ENCODE peak calls at places on chromosomes 5 and 9, in six cellular contexts. One of them, this sample, is unnamed. For H3K4me1, the result is how much of the 10 kb centered on the place peaks cover.

GRCh38 chr9:120538339-120538738 is 41.6 kb downstream of the CDK5RAP2 start:
- DNase-seq in IMR-90: peak
- DNase-seq in colonic mucosa: no peak
- DNase-seq in right cardiac atrium: no peak
- DNase-seq in mesenchymal stem cell: peak
- DNase-seq in cardiac muscle cell: no peak
- DNase-seq in this sample: no peak

GRCh38 chr5:115068239-115069086 is 101.2 kb downstream of the TRIM36 start:
- DNase-seq in IMR-90: peak
- DNase-seq in colonic mucosa: no peak
- DNase-seq in right cardiac atrium: no peak
- DNase-seq in mesenchymal stem cell: peak
- DNase-seq in cardiac muscle cell: no peak
- DNase-seq in this sample: peak

GRCh38 chr5:139108056-139108811 is 89.9 kb downstream of the SIL1 start:
- DNase-seq in IMR-90: peak
- DNase-seq in colonic mucosa: no peak
- DNase-seq in right cardiac atrium: peak
- DNase-seq in mesenchymal stem cell: no peak
- DNase-seq in cardiac muscle cell: no peak
- DNase-seq in this sample: no peak

GRCh38 chr5:93632327-93632726 is 49.3 kb downstream of the NR2F1 start:
- DNase-seq in IMR-90: peak
- DNase-seq in colonic mucosa: no peak
- DNase-seq in right cardiac atrium: no peak
- DNase-seq in mesenchymal stem cell: no peak
- DNase-seq in cardiac muscle cell: no peak
- DNase-seq in this sample: no peak

GRCh38 chr5:7762267-7762666 is 88.7 kb downstream of the CFAP90 start:
- DNase-seq in IMR-90: no peak
- DNase-seq in colonic mucosa: no peak
- DNase-seq in right cardiac atrium: no peak
- DNase-seq in mesenchymal stem cell: no peak
- DNase-seq in cardiac muscle cell: no peak
- DNase-seq in this sample: no peak

GRCh38 chr9:137295313-137296213 is 6.5 kb downstream of the NRARP start:
- DNase-seq in IMR-90: no peak
- DNase-seq in colonic mucosa: peak
- DNase-seq in right cardiac atrium: peak
- DNase-seq in mesenchymal stem cell: no peak
- DNase-seq in cardiac muscle cell: peak
- DNase-seq in this sample: no peak

GRCh38 chr5:38515648-38516047 is 40.8 kb downstream of the LIFR start:
- DNase-seq in IMR-90: peak
- DNase-seq in colonic mucosa: no peak
- DNase-seq in right cardiac atrium: no peak
- DNase-seq in mesenchymal stem cell: peak
- DNase-seq in cardiac muscle cell: no peak
- DNase-seq in this sample: no peak

GRCh38 chr9:962023-962422 is 14.4 kb upstream of the DMRT3 start:
- DNase-seq in IMR-90: peak
- DNase-seq in colonic mucosa: no peak
- DNase-seq in right cardiac atrium: no peak
- DNase-seq in mesenchymal stem cell: no peak
- DNase-seq in cardiac muscle cell: no peak
- DNase-seq in this sample: no peak

GRCh38 chr9:33170464-33171156 is 3.5 kb upstream of the B4GALT1 start:
- DNase-seq in IMR-90: no peak
- DNase-seq in colonic mucosa: peak
- DNase-seq in right cardiac atrium: peak
- DNase-seq in mesenchymal stem cell: no peak
- DNase-seq in cardiac muscle cell: peak
- DNase-seq in this sample: no peak

GRCh38 chr5:92562065-92562464 is 1019.0 kb downstream of the NR2F1-AS1 start:
- DNase-seq in IMR-90: peak
- DNase-seq in colonic mucosa: no peak
- DNase-seq in right cardiac atrium: no peak
- DNase-seq in mesenchymal stem cell: no peak
- DNase-seq in cardiac muscle cell: no peak
- DNase-seq in this sample: no peak

GRCh38 chr5:91301459-91301858 is 81.7 kb downstream of the ARRDC3 start:
- DNase-seq in IMR-90: peak
- DNase-seq in colonic mucosa: no peak
- DNase-seq in right cardiac atrium: no peak
- DNase-seq in mesenchymal stem cell: peak
- DNase-seq in cardiac muscle cell: no peak
- DNase-seq in this sample: no peak

GRCh38 chr5:4082966-4083564 is 487.4 kb downstream of the IRX1 start:
- DNase-seq in IMR-90: no peak
- DNase-seq in colonic mucosa: no peak
- DNase-seq in right cardiac atrium: no peak
- DNase-seq in mesenchymal stem cell: no peak
- DNase-seq in cardiac muscle cell: no peak
- DNase-seq in this sample: no peak

GRCh38 chr5:173455599-173455957 is 127.4 kb upstream of the STC2 start:
- DNase-seq in IMR-90: no peak
- DNase-seq in colonic mucosa: no peak
- DNase-seq in right cardiac atrium: no peak
- DNase-seq in mesenchymal stem cell: no peak
- DNase-seq in cardiac muscle cell: no peak
- DNase-seq in this sample: no peak

GRCh38 chr5:173454764-173455598 is 126.8 kb upstream of the STC2 start:
- DNase-seq in IMR-90: peak
- DNase-seq in colonic mucosa: no peak
- DNase-seq in right cardiac atrium: peak
- DNase-seq in mesenchymal stem cell: peak
- DNase-seq in cardiac muscle cell: no peak
- DNase-seq in this sample: peak

GRCh38 chr5:173452506-173452905 is 124.3 kb upstream of the STC2 start:
- DNase-seq in IMR-90: peak
- DNase-seq in colonic mucosa: no peak
- DNase-seq in right cardiac atrium: no peak
- DNase-seq in mesenchymal stem cell: peak
- DNase-seq in cardiac muscle cell: no peak
- DNase-seq in this sample: no peak

GRCh38 chr5:173453167-173453566 is 125.0 kb upstream of the STC2 start:
- DNase-seq in IMR-90: peak
- DNase-seq in colonic mucosa: no peak
- DNase-seq in right cardiac atrium: no peak
- DNase-seq in mesenchymal stem cell: peak
- DNase-seq in cardiac muscle cell: no peak
- DNase-seq in this sample: no peak

DNA sequence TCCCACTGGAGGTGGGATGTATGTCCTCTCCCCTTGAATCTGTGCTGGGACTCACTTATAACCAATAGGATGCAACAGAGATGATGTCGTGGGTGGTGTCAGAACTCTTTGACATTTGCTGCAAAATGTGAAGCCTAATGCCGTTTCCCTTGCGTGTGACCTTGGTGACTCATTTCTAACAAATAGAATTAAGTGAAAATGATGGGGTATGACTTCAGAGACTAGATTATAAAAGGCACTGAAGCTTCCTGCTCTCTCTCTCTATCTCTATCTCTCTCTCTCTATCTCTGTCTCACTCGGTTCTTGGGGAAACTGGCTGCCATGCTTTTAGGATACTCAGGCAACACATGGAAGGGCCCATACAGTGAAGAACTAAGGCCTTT is 126.2 kb upstream of the STC2 start:
- DNase-seq in IMR-90: peak
- DNase-seq in colonic mucosa: no peak
- DNase-seq in right cardiac atrium: no peak
- DNase-seq in mesenchymal stem cell: peak
- DNase-seq in cardiac muscle cell: no peak
- DNase-seq in this sample: peak
- H3K4me1 ChIP-seq in IMR-90: under half
- H3K4me1 ChIP-seq in colonic mucosa: under half
- H3K4me1 ChIP-seq in right cardiac atrium: under half
- H3K4me1 ChIP-seq in mesenchymal stem cell: under half
- H3K4me1 ChIP-seq in cardiac muscle cell: under half
- H3K4me1 ChIP-seq in this sample: half or more

GRCh38 chr5:96157841-96158291 is 196.2 kb upstream of the ELL2 start:
- DNase-seq in IMR-90: no peak
- DNase-seq in colonic mucosa: no peak
- DNase-seq in right cardiac atrium: no peak
- DNase-seq in mesenchymal stem cell: peak
- DNase-seq in cardiac muscle cell: no peak
- DNase-seq in this sample: no peak
- H3K27ac ChIP-seq in IMR-90: no peak
- H3K27ac ChIP-seq in colonic mucosa: peak
- H3K27ac ChIP-seq in right cardiac atrium: no peak
- H3K27ac ChIP-seq in mesenchymal stem cell: no peak
- H3K27ac ChIP-seq in cardiac muscle cell: no peak
- H3K27ac ChIP-seq in this sample: no peak

GRCh38 chr9:35746583-35746982 is 2.4 kb downstream of the GBA2 start:
- DNase-seq in IMR-90: no peak
- DNase-seq in colonic mucosa: peak
- DNase-seq in right cardiac atrium: no peak
- DNase-seq in mesenchymal stem cell: no peak
- DNase-seq in cardiac muscle cell: no peak
- DNase-seq in this sample: no peak
- H3K4me3 ChIP-seq in IMR-90: peak
- H3K4me3 ChIP-seq in colonic mucosa: peak
- H3K4me3 ChIP-seq in right cardiac atrium: peak
- H3K4me3 ChIP-seq in mesenchymal stem cell: no peak
- H3K4me3 ChIP-seq in cardiac muscle cell: peak
- H3K4me3 ChIP-seq in this sample: no peak

DNA sequence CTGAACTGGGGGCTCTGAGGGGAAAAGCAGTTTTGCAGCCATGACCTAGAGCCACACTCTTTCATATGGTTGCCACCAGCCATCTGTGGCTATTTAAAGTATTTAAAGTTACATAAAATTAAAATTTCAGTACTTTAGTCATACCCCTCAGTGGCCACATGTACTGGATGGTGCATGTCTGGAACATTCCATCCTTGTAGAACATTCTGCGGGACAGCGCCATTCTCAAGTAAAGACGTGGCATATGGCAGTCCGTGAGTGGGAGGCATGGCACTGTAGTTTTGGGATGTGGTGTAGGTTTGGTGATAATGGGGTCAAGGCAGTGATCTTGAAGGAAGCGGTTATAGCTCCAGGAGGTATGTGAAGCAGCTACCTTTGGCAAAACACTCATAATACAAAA is 61.4 kb upstream of the NFIL3 start:
- DNase-seq in IMR-90: no peak
- DNase-seq in colonic mucosa: no peak
- DNase-seq in right cardiac atrium: no peak
- DNase-seq in mesenchymal stem cell: no peak
- DNase-seq in cardiac muscle cell: no peak
- DNase-seq in this sample: no peak
- H3K4me1 ChIP-seq in IMR-90: under half
- H3K4me1 ChIP-seq in colonic mucosa: under half
- H3K4me1 ChIP-seq in right cardiac atrium: under half
- H3K4me1 ChIP-seq in mesenchymal stem cell: under half
- H3K4me1 ChIP-seq in cardiac muscle cell: under half
- H3K4me1 ChIP-seq in this sample: under half

DNA sequence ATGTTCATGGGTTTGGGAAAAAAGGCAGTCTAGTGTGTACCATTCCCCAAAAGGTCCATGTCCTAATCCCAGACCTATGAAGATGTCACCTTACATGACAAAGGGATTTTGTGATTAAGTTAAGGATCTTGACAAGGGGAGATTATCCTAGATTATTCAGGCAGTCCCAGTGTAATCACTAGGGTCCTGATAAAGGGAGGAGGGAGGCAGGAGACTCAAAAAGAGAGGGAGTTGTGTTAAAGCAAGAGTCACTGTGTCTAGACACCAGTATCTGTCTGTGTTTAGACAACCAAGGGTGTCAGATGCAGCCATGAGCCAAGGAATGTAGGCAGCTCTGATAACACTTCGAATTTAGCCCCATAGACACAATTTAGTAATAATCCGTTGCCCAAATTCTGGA is 49.5 kb downstream of the DPYSL3 start:
- DNase-seq in IMR-90: no peak
- DNase-seq in colonic mucosa: no peak
- DNase-seq in right cardiac atrium: no peak
- DNase-seq in mesenchymal stem cell: no peak
- DNase-seq in cardiac muscle cell: no peak
- DNase-seq in this sample: no peak
- H3K27ac ChIP-seq in IMR-90: no peak
- H3K27ac ChIP-seq in colonic mucosa: no peak
- H3K27ac ChIP-seq in right cardiac atrium: no peak
- H3K27ac ChIP-seq in mesenchymal stem cell: no peak
- H3K27ac ChIP-seq in cardiac muscle cell: no peak
- H3K27ac ChIP-seq in this sample: peak

GRCh38 chr5:83363876-83364275 is 107.7 kb upstream of the VCAN start:
- DNase-seq in IMR-90: no peak
- DNase-seq in colonic mucosa: no peak
- DNase-seq in right cardiac atrium: no peak
- DNase-seq in mesenchymal stem cell: no peak
- DNase-seq in cardiac muscle cell: no peak
- DNase-seq in this sample: no peak
- H3K4me3 ChIP-seq in IMR-90: no peak
- H3K4me3 ChIP-seq in colonic mucosa: no peak
- H3K4me3 ChIP-seq in right cardiac atrium: no peak
- H3K4me3 ChIP-seq in mesenchymal stem cell: no peak
- H3K4me3 ChIP-seq in cardiac muscle cell: no peak
- H3K4me3 ChIP-seq in this sample: no peak

GRCh38 chr5:56167522-56167921 is 65.6 kb downstream of the ANKRD55 start:
- DNase-seq in IMR-90: peak
- DNase-seq in colonic mucosa: no peak
- DNase-seq in right cardiac atrium: no peak
- DNase-seq in mesenchymal stem cell: peak
- DNase-seq in cardiac muscle cell: no peak
- DNase-seq in this sample: peak

GRCh38 chr5:56161446-56161838 is 71.7 kb downstream of the ANKRD55 start:
- DNase-seq in IMR-90: no peak
- DNase-seq in colonic mucosa: no peak
- DNase-seq in right cardiac atrium: no peak
- DNase-seq in mesenchymal stem cell: no peak
- DNase-seq in cardiac muscle cell: no peak
- DNase-seq in this sample: no peak

GRCh38 chr5:56166671-56167070 is 66.5 kb downstream of the ANKRD55 start:
- DNase-seq in IMR-90: no peak
- DNase-seq in colonic mucosa: no peak
- DNase-seq in right cardiac atrium: no peak
- DNase-seq in mesenchymal stem cell: no peak
- DNase-seq in cardiac muscle cell: no peak
- DNase-seq in this sample: no peak

GRCh38 chr5:56161927-56162326 is 71.2 kb downstream of the ANKRD55 start:
- DNase-seq in IMR-90: no peak
- DNase-seq in colonic mucosa: no peak
- DNase-seq in right cardiac atrium: no peak
- DNase-seq in mesenchymal stem cell: peak
- DNase-seq in cardiac muscle cell: no peak
- DNase-seq in this sample: no peak

DNA sequence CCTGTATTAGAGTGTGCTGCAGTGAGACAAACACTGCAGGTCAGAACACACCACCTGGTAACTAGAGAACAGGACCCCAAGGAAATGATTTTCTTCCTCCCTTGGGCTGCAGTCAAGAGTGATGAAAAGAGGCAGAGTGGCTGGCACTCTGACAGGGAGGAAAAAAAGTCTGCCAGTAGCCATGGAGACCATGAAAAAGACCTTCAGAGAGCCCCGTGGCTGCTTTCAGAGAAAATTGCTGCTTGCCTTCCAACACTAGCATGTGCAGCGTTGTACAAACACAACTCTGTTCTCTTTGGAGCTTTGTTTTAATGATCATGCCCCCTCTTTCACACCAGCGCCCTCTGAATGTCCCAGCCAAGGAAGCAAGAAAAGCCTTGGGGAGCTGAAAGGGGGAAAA is 68.8 kb downstream of the ANKRD55 start:
- DNase-seq in IMR-90: no peak
- DNase-seq in colonic mucosa: no peak
- DNase-seq in right cardiac atrium: no peak
- DNase-seq in mesenchymal stem cell: peak
- DNase-seq in cardiac muscle cell: no peak
- DNase-seq in this sample: no peak
- H3K4me1 ChIP-seq in IMR-90: under half
- H3K4me1 ChIP-seq in colonic mucosa: under half
- H3K4me1 ChIP-seq in right cardiac atrium: under half
- H3K4me1 ChIP-seq in mesenchymal stem cell: under half
- H3K4me1 ChIP-seq in cardiac muscle cell: under half
- H3K4me1 ChIP-seq in this sample: half or more

GRCh38 chr9:128078504-128079434 is 10.7 kb downstream of the SLC25A25 start:
- DNase-seq in IMR-90: peak
- DNase-seq in colonic mucosa: peak
- DNase-seq in right cardiac atrium: no peak
- DNase-seq in mesenchymal stem cell: peak
- DNase-seq in cardiac muscle cell: peak
- DNase-seq in this sample: no peak
- H3K27ac ChIP-seq in IMR-90: peak
- H3K27ac ChIP-seq in colonic mucosa: peak
- H3K27ac ChIP-seq in right cardiac atrium: no peak
- H3K27ac ChIP-seq in mesenchymal stem cell: peak
- H3K27ac ChIP-seq in cardiac muscle cell: peak
- H3K27ac ChIP-seq in this sample: no peak